ENCODE peak calls at places on chromosomes 3 and 15, in seven cellular contexts. X is foreskin keratinocyte, A is thyroid gland, W is GM23248, Y is mucosa of descending colon, D is tibial nerve, E is upper lobe of left lung. N is an unnamed sample.

GRCh38 chr15:22839046-22839705 is 710 bp downstream of the NIPA2 start:
- DNase-seq in X (no peak), A (no peak), W (peak; percentile 48), Y (no peak), D (no peak), E (no peak), N (no peak)

GRCh38 chr15:61201322-61201721 is 27.8 kb downstream of the RORA start:
- DNase-seq in X (no peak), A (no peak), W (no peak), Y (no peak), D (no peak), E (no peak), N (no peak)

GRCh38 chr3:10023587-10024310 is 2.5 kb upstream of the FANCD2 start:
- DNase-seq in X (peak; percentile 70), A (no peak), W (peak; percentile 96), Y (no peak), D (no peak), E (no peak), N (no peak)

GRCh38 chr15:75112278-75112847 is 89.0 kb downstream of the PPCDC start:
- DNase-seq in X (no peak), A (no peak), W (no peak), Y (no peak), D (no peak), E (no peak), N (no peak)

GRCh38 chr3:79872483-79872882 is 104.7 kb upstream of the ROBO1 start:
- DNase-seq in X (peak; percentile 44), A (no peak), W (no peak), Y (no peak), D (no peak), E (no peak), N (no peak)

GRCh38 chr3:6860911-6861330 is at the start of gene GRM7:
- DNase-seq in X (no peak), A (no peak), W (no peak), Y (peak; percentile 32), D (no peak), E (no peak), N (no peak)

GRCh38 chr3:112448939-112449338 is 50.3 kb downstream of the BTLA start:
- DNase-seq in X (no peak), A (no peak), W (no peak), Y (no peak), D (no peak), E (no peak), N (no peak)

GRCh38 chr15:44808557-44808956 is 72.2 kb downstream of the TRIM69 start:
- DNase-seq in X (no peak), A (no peak), W (no peak), Y (no peak), D (no peak), E (no peak), N (no peak)

GRCh38 chr3:9780451-9780797 is 10.7 kb upstream of the CAMK1 start:
- DNase-seq in X (no peak), A (peak; percentile 46), W (no peak), Y (no peak), D (no peak), E (no peak), N (no peak)

GRCh38 chr3:134145183-134145582 is 105.5 kb downstream of the RYK start:
- DNase-seq in X (no peak), A (no peak), W (no peak), Y (no peak), D (no peak), E (no peak), N (no peak)

GRCh38 chr3:10855083-10855870 is 39.2 kb downstream of the SLC6A11 start:
- DNase-seq in X (no peak), A (no peak), W (no peak), Y (no peak), D (no peak), E (no peak), N (no peak)

GRCh38 chr3:60399295-60399694 is 852.0 kb downstream of the FHIT start:
- DNase-seq in X (no peak), A (no peak), W (peak; percentile 1), Y (no peak), D (no peak), E (no peak), N (no peak)

GRCh38 chr15:31437686-31438085 is 111.1 kb downstream of the KLF13 start:
- DNase-seq in X (no peak), A (no peak), W (no peak), Y (no peak), D (no peak), E (no peak), N (no peak)

GRCh38 chr3:149553781-149554451 is 79.4 kb downstream of the TM4SF4 start:
- DNase-seq in X (no peak), A (no peak), W (peak; percentile 91), Y (no peak), D (peak; percentile 28), E (no peak), N (no peak)

GRCh38 chr3:73452731-73453130 is 172.0 kb downstream of the PDZRN3 start:
- DNase-seq in X (no peak), A (no peak), W (no peak), Y (no peak), D (no peak), E (no peak), N (no peak)

GRCh38 chr15:92845109-92845508 is 55.0 kb upstream of the CHD2 start:
- DNase-seq in X (no peak), A (no peak), W (peak; percentile 60), Y (no peak), D (no peak), E (no peak), N (no peak)

GRCh38 chr3:13520326-13520880 is 28.5 kb upstream of the FBLN2 start:
- DNase-seq in X (no peak), A (no peak), W (no peak), Y (no peak), D (no peak), E (no peak), N (no peak)

GRCh38 chr3:134018406-134018805 is 11.3 kb downstream of the SLCO2A1 start:
- DNase-seq in X (no peak), A (no peak), W (no peak), Y (no peak), D (no peak), E (no peak), N (no peak)

GRCh38 chr3:73442152-73442551 is 182.6 kb downstream of the PDZRN3 start:
- DNase-seq in X (no peak), A (no peak), W (no peak), Y (no peak), D (no peak), E (no peak), N (no peak)

GRCh38 chr15:28184166-28184565 is 85.1 kb upstream of the OCA2 start:
- DNase-seq in X (no peak), A (no peak), W (peak; percentile 33), Y (no peak), D (no peak), E (no peak), N (no peak)

GRCh38 chr15:73683624-73684536 is at the start of gene CD276:
- DNase-seq in X (peak; percentile 22), A (peak; percentile 85), W (peak; percentile 85), Y (peak; percentile 83), D (peak; percentile 40), E (peak; percentile 92), N (no peak)

GRCh38 chr15:94576889-94577533 is 345.6 kb downstream of the MCTP2 start:
- DNase-seq in X (peak; percentile 29), A (no peak), W (peak; percentile 39), Y (no peak), D (no peak), E (no peak), N (peak; percentile 15)

GRCh38 chr3:141393151-141394076 is 25.1 kb downstream of the ZBTB38 start:
- DNase-seq in X (no peak), A (no peak), W (no peak), Y (no peak), D (no peak), E (no peak), N (no peak)

DNA sequence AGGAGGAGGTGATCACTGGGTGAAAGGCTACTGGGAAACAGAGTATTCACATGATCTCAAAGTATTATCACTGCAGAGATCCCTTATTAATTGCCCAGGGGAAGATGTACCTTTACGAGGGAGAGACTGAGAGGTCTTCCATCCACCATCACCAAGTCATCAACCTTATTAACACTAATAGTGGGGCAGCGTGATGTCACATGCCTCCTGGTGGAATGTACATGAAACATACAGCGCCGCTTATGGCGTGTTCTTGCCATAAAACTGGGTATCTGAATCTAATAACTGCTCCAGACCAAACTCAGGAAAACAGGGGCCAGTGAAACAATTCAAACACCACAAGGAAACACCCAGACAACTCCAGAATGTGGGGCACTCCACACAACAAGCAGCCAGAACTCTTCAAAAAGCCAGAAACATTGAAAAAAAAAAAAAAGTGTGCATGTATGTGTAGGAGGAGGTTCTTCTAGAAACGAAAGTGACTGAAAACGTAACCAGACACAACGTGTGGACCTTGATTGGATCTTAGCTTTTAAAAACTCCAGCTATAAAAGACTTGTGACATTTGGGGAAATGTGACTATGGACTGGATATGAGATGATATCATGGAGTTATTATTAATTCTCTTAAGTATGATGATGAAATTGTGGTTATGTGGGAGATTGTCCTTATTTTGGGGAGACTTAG is 4.6 kb downstream of the STIMATE start:
- DNase-seq in X (no peak), A (no peak), W (peak; percentile 54), Y (no peak), D (no peak), E (no peak), N (peak; percentile 32)
- H3K4me1 ChIP-seq in X (peaks cover 6% of the 10 kb centered on the region), A (peaks cover 50% of the 10 kb centered on the region), W (peaks cover 30% of the 10 kb centered on the region), Y (peaks cover 4% of the 10 kb centered on the region), D (peaks cover 58% of the 10 kb centered on the region), E (peaks cover 58% of the 10 kb centered on the region), N (peaks cover 26% of the 10 kb centered on the region)

GRCh38 chr3:45604596-45604995 is 10.0 kb downstream of the LIMD1 start:
- DNase-seq in X (peak; percentile 52), A (no peak), W (no peak), Y (no peak), D (no peak), E (no peak), N (no peak)
- H3K4me1 ChIP-seq in X (peaks cover 20% of the 10 kb centered on the region), A (peaks cover 58% of the 10 kb centered on the region), W (peaks cover 23% of the 10 kb centered on the region), Y (peaks cover 13% of the 10 kb centered on the region), D (peaks cover 20% of the 10 kb centered on the region), E (peaks cover 60% of the 10 kb centered on the region), N (peaks cover 4% of the 10 kb centered on the region)

GRCh38 chr3:58045084-58045483 is 36.9 kb downstream of the FLNB start:
- DNase-seq in X (no peak), A (no peak), W (peak; percentile 77), Y (no peak), D (no peak), E (no peak), N (no peak)
- H3K4me1 ChIP-seq in X (peaks cover 41% of the 10 kb centered on the region), A (peaks cover 85% of the 10 kb centered on the region), W (peaks cover 94% of the 10 kb centered on the region), Y (peaks cover 36% of the 10 kb centered on the region), D (peaks cover 54% of the 10 kb centered on the region), E (peaks cover 33% of the 10 kb centered on the region), N (peaks cover 21% of the 10 kb centered on the region)

GRCh38 chr3:43178891-43179366 is 73.0 kb upstream of the POMGNT2 start:
- DNase-seq in X (peak; percentile 95), A (no peak), W (peak; percentile 78), Y (peak; percentile 68), D (no peak), E (peak; percentile 45), N (no peak)

GRCh38 chr3:43176666-43177065 is 70.8 kb upstream of the POMGNT2 start:
- DNase-seq in X (no peak), A (no peak), W (no peak), Y (no peak), D (no peak), E (no peak), N (no peak)

GRCh38 chr3:43175541-43175940 is 69.7 kb upstream of the POMGNT2 start:
- DNase-seq in X (no peak), A (no peak), W (no peak), Y (no peak), D (no peak), E (no peak), N (no peak)

GRCh38 chr3:43180027-43180426 is 74.1 kb upstream of the POMGNT2 start:
- DNase-seq in X (peak; percentile 99), A (no peak), W (peak; percentile 81), Y (no peak), D (no peak), E (peak; percentile 56), N (peak; percentile 56)

GRCh38 chr3:43177092-43177491 is 71.2 kb upstream of the POMGNT2 start:
- DNase-seq in X (no peak), A (no peak), W (no peak), Y (no peak), D (no peak), E (no peak), N (no peak)
- H3K4me1 ChIP-seq in X (peaks cover 32% of the 10 kb centered on the region), A (peaks cover 4% of the 10 kb centered on the region), W (peaks cover 28% of the 10 kb centered on the region), Y (peaks cover 26% of the 10 kb centered on the region), D (peaks cover 8% of the 10 kb centered on the region), E (peaks cover 43% of the 10 kb centered on the region), N (peaks cover 35% of the 10 kb centered on the region)